ENCODE peak calls at places on chromosomes 12 and 14, in ten cellular contexts. P is sigmoid colon, E is Peyer's patch, Y is stomach, G is HepG2, D is erythroblast, O is ovary, I is spleen, X is H54, Q is uterus. C is an unnamed sample.

GRCh38 chr12:94059394-94060368 is 88.7 kb upstream of the PLXNC1 start:
- DNase-seq in P (no peak), E (no peak), Y (peak), G (peak), D (no peak), O (no peak), I (no peak), X (no peak), Q (no peak), C (peak)

GRCh38 chr12:46904406-46905240 is 78.8 kb upstream of the SLC38A4 start:
- DNase-seq in P (no peak), E (no peak), Y (no peak), G (no peak), D (no peak), O (no peak), I (no peak), X (no peak), Q (no peak), C (no peak)

GRCh38 chr12:46516933-46517578 is 144.5 kb upstream of the SLC38A2 start:
- DNase-seq in P (no peak), E (no peak), Y (no peak), G (no peak), D (no peak), O (no peak), I (no peak), X (no peak), Q (no peak), C (no peak)

GRCh38 chr12:93042283-93042682 is 113.2 kb upstream of the EEA1 start:
- DNase-seq in P (no peak), E (no peak), Y (no peak), G (no peak), D (no peak), O (no peak), I (no peak), X (no peak), Q (no peak), C (no peak)

GRCh38 chr12:12072064-12072760 is 1.5 kb downstream of the BCL2L14 start:
- DNase-seq in P (no peak), E (peak), Y (peak), G (peak), D (no peak), O (no peak), I (peak), X (no peak), Q (no peak), C (no peak)

GRCh38 chr14:24103451-24103850 is 9.3 kb downstream of the PCK2 start:
- DNase-seq in P (no peak), E (no peak), Y (no peak), G (no peak), D (no peak), O (no peak), I (peak), X (no peak), Q (no peak), C (no peak)

GRCh38 chr12:71726548-71726947 is 28.1 kb upstream of the RAB21 start:
- DNase-seq in P (no peak), E (no peak), Y (no peak), G (peak), D (no peak), O (no peak), I (no peak), X (no peak), Q (no peak), C (no peak)

GRCh38 chr12:107616941-107617340 is 68.7 kb upstream of the PWP1 start:
- DNase-seq in P (no peak), E (no peak), Y (no peak), G (no peak), D (no peak), O (no peak), I (no peak), X (no peak), Q (no peak), C (no peak)

GRCh38 chr12:132443091-132443490 is 46.9 kb upstream of the FBRSL1 start:
- DNase-seq in P (no peak), E (no peak), Y (no peak), G (no peak), D (no peak), O (no peak), I (peak), X (no peak), Q (no peak), C (no peak)

GRCh38 chr12:115771065-115771464 is 506.4 kb downstream of the MED13L start:
- DNase-seq in P (no peak), E (peak), Y (no peak), G (peak), D (no peak), O (no peak), I (no peak), X (no peak), Q (no peak), C (no peak)

GRCh38 chr14:99946652-99947489 is 118.4 kb upstream of the EVL start:
- DNase-seq in P (peak), E (peak), Y (peak), G (no peak), D (peak), O (no peak), I (no peak), X (peak), Q (no peak), C (no peak)

GRCh38 chr12:38664661-38665269 is 240.6 kb downstream of the CPNE8 start:
- DNase-seq in P (no peak), E (no peak), Y (no peak), G (peak), D (peak), O (no peak), I (no peak), X (no peak), Q (no peak), C (no peak)

GRCh38 chr14:73745571-73746539 is 31.7 kb upstream of the PNMA1 start:
- DNase-seq in P (peak), E (no peak), Y (no peak), G (no peak), D (no peak), O (no peak), I (peak), X (no peak), Q (no peak), C (no peak)

GRCh38 chr14:68786491-68787234 is 6.2 kb downstream of the ZFP36L1 start:
- DNase-seq in P (peak), E (peak), Y (peak), G (no peak), D (no peak), O (no peak), I (peak), X (no peak), Q (peak), C (peak)

GRCh38 chr14:77641534-77642341 is 25.3 kb upstream of the SPTLC2 start:
- DNase-seq in P (peak), E (peak), Y (peak), G (no peak), D (peak), O (peak), I (peak), X (no peak), Q (peak), C (peak)

GRCh38 chr14:98070521-98070920 is 1201.5 kb downstream of the BCL11B start:
- DNase-seq in P (no peak), E (no peak), Y (no peak), G (no peak), D (no peak), O (no peak), I (no peak), X (no peak), Q (no peak), C (no peak)

GRCh38 chr12:53344824-53345485 is 8.8 kb upstream of the SP7 start:
- DNase-seq in P (peak), E (peak), Y (peak), G (peak), D (peak), O (peak), I (peak), X (peak), Q (peak), C (peak)
- TF ChIP-seq POLR2A in P (no peak), E (no peak), Y (no peak), G (no peak), D (no peak), O (no peak), I (no peak), X (peak), Q (peak), C (no peak)

DNA sequence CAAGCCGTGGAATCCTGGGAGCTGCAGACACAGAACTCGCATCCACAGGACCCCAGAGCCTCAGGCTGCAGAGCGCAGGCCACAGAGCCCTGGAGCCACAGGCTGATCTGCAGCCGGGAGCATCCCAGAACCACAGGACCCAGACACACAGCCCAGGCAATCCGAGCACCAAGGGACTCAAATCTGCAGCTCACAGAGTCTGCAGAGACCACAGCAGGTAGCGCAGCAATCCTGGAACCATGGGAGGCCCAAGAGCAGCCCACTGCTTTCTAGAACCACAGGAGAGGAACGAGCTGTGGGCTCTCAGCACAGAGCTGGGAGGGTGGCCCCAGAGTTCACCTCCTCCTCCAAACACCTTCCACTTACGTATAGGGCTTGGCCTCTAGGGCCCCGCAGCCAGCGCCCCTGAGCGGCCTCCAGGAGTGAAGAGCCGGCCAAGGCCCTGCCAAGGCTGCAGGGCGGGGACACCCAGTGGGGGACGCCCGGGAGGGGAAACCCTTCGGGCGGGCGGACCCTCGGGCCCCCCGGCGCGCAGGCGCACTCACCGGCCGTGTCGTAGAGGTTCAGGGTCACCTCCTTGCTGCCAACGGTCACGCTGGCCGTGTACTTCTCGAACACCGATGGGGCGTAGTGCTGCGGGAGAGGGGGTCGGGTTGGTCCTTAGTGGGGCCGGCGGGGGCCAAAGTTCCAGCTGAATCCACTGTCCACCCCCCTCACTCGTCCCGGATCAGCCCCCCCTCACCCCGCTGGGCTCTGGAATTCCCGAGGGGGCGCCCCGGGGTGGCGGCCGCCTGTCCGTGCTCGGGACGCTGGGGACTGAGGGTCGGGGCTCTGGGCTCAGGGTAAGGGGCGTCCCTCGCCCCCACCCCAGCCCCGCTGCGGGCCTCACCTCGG is 634 bp downstream of the RHOF start:
- DNase-seq in P (no peak), E (peak), Y (peak), G (peak), D (peak), O (peak), I (peak), X (no peak), Q (no peak), C (no peak)
- TF ChIP-seq POLR2A in P (no peak), E (peak), Y (no peak), G (no peak), D (no peak), O (no peak), I (no peak), X (no peak), Q (no peak), C (no peak)

DNA sequence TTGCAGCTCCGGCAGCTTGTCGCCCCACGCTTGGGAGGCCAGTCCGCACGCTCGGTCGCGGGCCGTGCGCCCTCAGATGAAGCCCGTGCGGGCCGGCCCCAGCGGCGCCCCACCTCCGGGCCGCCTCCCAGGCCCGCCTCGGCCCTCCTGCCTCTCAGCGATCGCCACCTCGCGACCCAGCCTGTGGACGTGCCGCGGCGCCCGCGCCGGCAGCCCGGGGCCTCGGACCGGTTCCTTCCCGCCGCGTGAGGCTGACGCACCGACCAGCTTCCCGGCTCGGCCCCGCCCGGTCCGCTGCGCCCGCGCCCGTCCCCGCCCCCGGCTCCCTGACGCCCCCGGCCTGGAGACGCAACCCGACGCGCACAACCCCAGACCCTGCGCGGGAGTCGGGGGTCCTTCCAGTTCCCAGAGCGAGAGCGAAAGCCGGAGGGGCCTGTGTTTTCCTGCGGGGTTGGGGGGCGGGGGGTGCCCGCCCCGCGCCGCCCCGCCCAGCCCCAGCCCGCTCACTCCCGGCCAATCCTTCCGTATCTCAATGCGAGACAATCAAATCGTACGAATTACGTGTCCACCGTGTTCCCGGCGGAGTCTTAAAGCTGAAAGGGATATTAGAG is at the start of gene ERO1A:
- DNase-seq in P (peak), E (peak), Y (peak), G (peak), D (peak), O (peak), I (peak), X (peak), Q (peak), C (peak)
- TF ChIP-seq POLR2A in P (no peak), E (peak), Y (no peak), G (peak), D (peak), O (peak), I (peak), X (peak), Q (peak), C (no peak)

GRCh38 chr12:47903151-47903611 is 1.6 kb downstream of the VDR start:
- DNase-seq in P (peak), E (peak), Y (peak), G (no peak), D (peak), O (no peak), I (no peak), X (no peak), Q (no peak), C (no peak)

GRCh38 chr12:47903927-47904646 is 707 bp downstream of the VDR start:
- DNase-seq in P (peak), E (peak), Y (peak), G (no peak), D (no peak), O (peak), I (peak), X (peak), Q (peak), C (peak)

GRCh38 chr12:47905313-47905730 is 528 bp upstream of the VDR start:
- DNase-seq in P (peak), E (peak), Y (peak), G (no peak), D (no peak), O (peak), I (peak), X (no peak), Q (no peak), C (peak)

GRCh38 chr12:47902131-47902639 is 2.6 kb downstream of the VDR start:
- DNase-seq in P (peak), E (peak), Y (no peak), G (no peak), D (no peak), O (no peak), I (no peak), X (no peak), Q (no peak), C (no peak)

GRCh38 chr12:47904647-47905312 is at the start of gene VDR:
- DNase-seq in P (peak), E (peak), Y (peak), G (peak), D (peak), O (peak), I (peak), X (peak), Q (peak), C (peak)
- TF ChIP-seq POLR2A in P (no peak), E (peak), Y (no peak), G (no peak), D (peak), O (no peak), I (no peak), X (peak), Q (peak), C (no peak)

DNA sequence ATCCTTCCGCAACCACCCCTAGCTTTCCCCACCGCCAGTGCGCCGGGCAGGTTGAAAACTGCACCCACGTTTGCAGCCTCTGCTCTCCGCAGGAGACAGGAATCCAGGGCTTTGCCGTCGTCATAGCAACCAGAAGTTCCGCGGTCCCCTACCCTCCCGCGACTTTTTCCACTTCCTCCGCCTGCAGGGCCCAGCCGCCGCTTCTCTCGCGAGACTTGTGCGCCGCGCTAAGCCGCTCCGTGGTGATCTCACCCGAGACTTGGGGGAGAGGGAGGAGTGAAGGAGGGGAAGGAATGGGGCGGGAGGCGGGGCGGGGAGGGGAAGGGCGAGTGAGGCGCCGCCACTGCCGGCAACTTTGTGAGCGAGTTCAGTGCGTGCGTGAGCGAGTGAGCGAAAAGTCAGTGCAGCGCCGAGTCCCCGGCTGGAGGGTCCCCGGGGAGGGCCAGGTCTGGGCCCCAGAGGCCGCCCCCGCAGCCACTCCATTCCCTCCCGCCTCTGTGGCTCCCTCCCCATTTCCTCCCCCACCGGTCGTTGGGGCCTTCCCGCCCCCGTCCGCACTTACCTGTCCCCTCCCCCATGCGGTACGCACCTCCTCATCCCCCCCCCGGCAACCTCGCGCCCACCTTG is 413.0 kb downstream of the PCNX1 start:
- DNase-seq in P (peak), E (peak), Y (peak), G (peak), D (peak), O (peak), I (peak), X (peak), Q (peak), C (peak)
- TF ChIP-seq POLR2A in P (peak), E (peak), Y (peak), G (peak), D (peak), O (peak), I (no peak), X (peak), Q (peak), C (peak)

GRCh38 chr12:51820721-51821422 is 27.6 kb downstream of the FIGNL2 start:
- DNase-seq in P (no peak), E (peak), Y (peak), G (no peak), D (peak), O (peak), I (peak), X (no peak), Q (peak), C (no peak)
- TF ChIP-seq POLR2A in P (no peak), E (no peak), Y (no peak), G (no peak), D (no peak), O (no peak), I (no peak), X (no peak), Q (peak), C (no peak)